ENCODE peak calls at places on chromosomes 1 and 21, in five cellular contexts. F, X, Q, T and C are unnamed samples.

GRCh38 chr1:179228783-179229213 is 679 bp downstream of the ABL2 start:
- DNase-seq in Q (peak; percentile 23), T (peak; percentile 5), X (no peak), F (no peak), C (peak; percentile 10)

GRCh38 chr1:94926365-94926914 is 470 bp downstream of the CNN3 start:
- DNase-seq in Q (peak; percentile 16), F (no peak), X (peak; percentile 48), T (no peak), C (no peak)

GRCh38 chr1:20610950-20611349 is 22.1 kb downstream of the CDA start:
- DNase-seq in F (no peak), T (no peak), Q (no peak), X (no peak), C (no peak)

GRCh38 chr1:39758556-39759435 is 12.4 kb downstream of the OXCT2 start:
- DNase-seq in Q (no peak), F (no peak), X (no peak), T (no peak), C (no peak)

GRCh38 chr1:21778405-21778727 is 4.6 kb downstream of the USP48 start:
- DNase-seq in X (no peak), Q (no peak), F (no peak), T (no peak), C (no peak)

GRCh38 chr21:46059195-46059594 is 38.7 kb upstream of the COL6A2 start:
- DNase-seq in Q (no peak), F (no peak), T (no peak), X (no peak), C (no peak)

GRCh38 chr1:38046333-38046883 is at the start of gene POU3F1:
- DNase-seq in Q (no peak), F (no peak), X (no peak), T (no peak), C (no peak)

GRCh38 chr1:205042911-205043806 is at the start of gene CNTN2:
- DNase-seq in F (no peak), Q (no peak), T (no peak), X (no peak), C (no peak)

GRCh38 chr1:177171536-177172123 is 872 bp downstream of the BRINP2 start:
- DNase-seq in F (no peak), Q (no peak), X (no peak), T (no peak), C (no peak)

GRCh38 chr1:63523738-63524137 is 413 bp downstream of the EFCAB7 start:
- DNase-seq in X (no peak), F (no peak), T (no peak), Q (peak; percentile 29), C (no peak)

GRCh38 chr1:234570336-234570735 is 39.6 kb downstream of the IRF2BP2 start:
- DNase-seq in F (no peak), T (no peak), Q (no peak), X (no peak), C (no peak)

GRCh38 chr1:163410073-163410522 is 88.3 kb downstream of the NUF2 start:
- DNase-seq in Q (peak; percentile 45), F (no peak), X (peak; percentile 26), T (no peak), C (peak; percentile 27)

GRCh38 chr1:63124666-63125191 is 197.6 kb upstream of the FOXD3 start:
- DNase-seq in F (no peak), Q (no peak), T (no peak), X (peak; percentile 57), C (no peak)

GRCh38 chr1:2132222-2133038 is 62.1 kb downstream of the FAAP20 start:
- DNase-seq in Q (no peak), F (no peak), T (no peak), X (peak; percentile 69), C (no peak)